ENCODE peak calls at places on chromosome 10, in five cellular contexts. X is K562, S is HepG2, Z is HCT116, M is H1. J is an unnamed sample.
A peak's percentile ranks its signal among the peaks of the same experiment; 100 is the strongest.

GRCh38 chr10:77637986-77638765 is 568 bp upstream of the KCNMA1 start:
- DNase-seq in S (no peak), X (no peak), M (no peak), Z (no peak), J (no peak)

GRCh38 chr10:86387221-86387794 is 20.7 kb upstream of the GRID1 start:
- DNase-seq in S (no peak), X (no peak), M (no peak), Z (no peak), J (no peak)

GRCh38 chr10:126384269-126384873 is 3.9 kb downstream of the ADAM12 start:
- DNase-seq in Z (no peak), X (no peak), S (no peak), M (no peak), J (no peak)

GRCh38 chr10:88110355-88110754 is 246.9 kb downstream of the PTEN start:
- DNase-seq in M (no peak), S (no peak), Z (peak; percentile 59), X (no peak), J (no peak)

GRCh38 chr10:81548160-81548559 is 326.8 kb upstream of the NRG3 start:
- DNase-seq in S (no peak), X (no peak), Z (no peak), M (no peak), J (no peak)

GRCh38 chr10:47253651-47254375 is 46.2 kb upstream of the GDF10 start:
- DNase-seq in Z (no peak), M (no peak), X (no peak), S (no peak), J (no peak)

GRCh38 chr10:66786705-66787104 is 139.1 kb upstream of the LRRTM3 start:
- DNase-seq in M (no peak), X (no peak), Z (no peak), S (no peak), J (no peak)

GRCh38 chr10:131312261-131312801 is 810 bp upstream of the TCERG1L start:
- DNase-seq in X (no peak), Z (no peak), M (peak; percentile 64), S (no peak), J (no peak)

GRCh38 chr10:130817674-130818073 is 493.8 kb downstream of the TCERG1L start:
- DNase-seq in M (no peak), X (no peak), Z (no peak), S (no peak), J (no peak)

GRCh38 chr10:110636932-110637557 is 7.1 kb upstream of the RBM20 start:
- DNase-seq in Z (no peak), X (no peak), M (no peak), S (peak; percentile 15), J (no peak)

GRCh38 chr10:59654007-59654406 is 55.6 kb downstream of the SLC16A9 start:
- DNase-seq in S (no peak), Z (no peak), M (no peak), X (no peak), J (no peak)

GRCh38 chr10:103382769-103383168 is 13.5 kb downstream of the ATP5MK start:
- DNase-seq in S (no peak), X (no peak), Z (no peak), M (no peak), J (no peak)

GRCh38 chr10:32144817-32145688 is 88.8 kb upstream of the KIF5B start:
- DNase-seq in X (no peak), M (no peak), Z (no peak), S (no peak), J (no peak)

GRCh38 chr10:8298871-8299570 is 244.5 kb downstream of the GATA3 start:
- DNase-seq in S (no peak), M (no peak), X (no peak), Z (no peak), J (peak; percentile 20)

GRCh38 chr10:69348824-69349541 is 67.7 kb downstream of the TACR2 start:
- DNase-seq in M (no peak), Z (no peak), X (no peak), S (no peak), J (no peak)

GRCh38 chr10:127877701-127878100 is 15.0 kb downstream of the CLRN3 start:
- DNase-seq in M (no peak), S (no peak), X (no peak), Z (no peak), J (no peak)

GRCh38 chr10:99682752-99683151 is 23.4 kb downstream of the ENTPD7 start:
- DNase-seq in X (peak; percentile 12), S (no peak), Z (peak; percentile 29), M (no peak), J (no peak)

GRCh38 chr10:97321032-97321806 is 2.1 kb downstream of the FRAT1 start:
- DNase-seq in X (no peak), Z (no peak), S (no peak), M (no peak), J (no peak)

GRCh38 chr10:25912796-25913195 is 21.2 kb upstream of the MYO3A start:
- DNase-seq in S (no peak), Z (no peak), X (no peak), M (no peak), J (no peak)

GRCh38 chr10:102242118-102242485 is 790 bp upstream of the PITX3 start:
- DNase-seq in M (no peak), S (no peak), X (no peak), Z (no peak), J (no peak)

GRCh38 chr10:86538547-86538946 is 17.0 kb upstream of the WAPL start:
- DNase-seq in Z (no peak), M (no peak), S (no peak), X (no peak), J (no peak)

GRCh38 chr10:86734209-86734988 is 22.0 kb upstream of the BMPR1A start:
- DNase-seq in Z (no peak), M (no peak), S (no peak), X (no peak), J (no peak)

GRCh38 chr10:103463456-103463855 is 4.8 kb upstream of the CALHM1 start:
- DNase-seq in X (no peak), M (no peak), Z (no peak), S (no peak), J (no peak)

GRCh38 chr10:103885617-103886016 is 30.2 kb upstream of the SH3PXD2A start:
- DNase-seq in Z (no peak), X (no peak), M (no peak), S (no peak), J (no peak)

GRCh38 chr10:74932648-74933047 is 106.2 kb downstream of the KAT6B start:
- DNase-seq in X (no peak), Z (no peak), M (no peak), S (no peak), J (no peak)

GRCh38 chr10:680146-680545 is 9.3 kb downstream of the DIP2C start:
- DNase-seq in X (no peak), Z (no peak), S (no peak), M (no peak), J (no peak)

GRCh38 chr10:97002670-97003069 is 170.6 kb downstream of the LCOR start:
- DNase-seq in M (no peak), Z (no peak), S (no peak), X (no peak), J (no peak)

GRCh38 chr10:126564297-126564888 is 106.1 kb downstream of the C10orf90 start:
- DNase-seq in X (no peak), Z (no peak), M (no peak), S (no peak), J (no peak)

GRCh38 chr10:963186-963585 is 25.0 kb upstream of the GTPBP4 start:
- DNase-seq in X (no peak), S (no peak), Z (no peak), M (no peak), J (no peak)

GRCh38 chr10:77195101-77195500 is 442.5 kb downstream of the KCNMA1 start:
- DNase-seq in M (no peak), X (no peak), Z (no peak), S (no peak), J (no peak)

GRCh38 chr10:11392776-11393175 is 218.7 kb downstream of the USP6NL start:
- DNase-seq in S (no peak), Z (no peak), X (no peak), M (no peak), J (no peak)

GRCh38 chr10:123848564-123849457 is 42.8 kb downstream of the CPXM2 start:
- DNase-seq in Z (no peak), S (no peak), M (no peak), X (no peak), J (no peak)

GRCh38 chr10:11388996-11389395 is 222.5 kb downstream of the USP6NL start:
- DNase-seq in Z (no peak), M (no peak), S (no peak), X (no peak), J (no peak)

GRCh38 chr10:129393812-129394211 is 73.2 kb upstream of the MGMT start:
- DNase-seq in Z (no peak), X (no peak), M (no peak), S (no peak), J (no peak)
- TF ChIP-seq EZH2 in Z (no peak), X (no peak), M (no peak), S (no peak), J (no peak)

DNA sequence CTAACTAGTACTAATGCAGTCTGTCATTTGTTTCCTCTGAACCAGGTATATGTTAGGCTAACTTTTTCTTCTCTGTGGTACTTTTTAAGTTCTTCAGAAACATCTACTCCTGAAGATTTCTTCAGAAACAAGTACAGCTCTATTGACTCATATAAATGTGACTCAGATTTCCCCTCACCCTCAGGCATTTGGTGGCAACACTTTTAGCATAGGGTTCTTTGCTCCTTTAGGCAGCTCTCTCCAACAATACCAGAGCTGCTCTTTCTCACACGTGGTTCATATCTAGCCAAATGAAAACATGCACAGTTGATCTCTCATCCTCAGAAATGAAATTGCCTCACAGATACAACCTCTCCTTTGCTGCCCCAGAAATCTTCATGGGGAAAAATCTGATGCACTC is 939.8 kb downstream of the SORCS1 start:
- DNase-seq in S (no peak), X (no peak), M (no peak), Z (no peak), J (no peak)
- TF ChIP-seq POLR2AphosphoS5 in S (no peak), X (no peak), M (no peak), Z (no peak), J (no peak)

GRCh38 chr10:70474780-70475179 is 3.8 kb upstream of the PALD1 start:
- DNase-seq in M (no peak), X (no peak), Z (no peak), S (no peak), J (no peak)
- H3K9ac ChIP-seq in M (no peak overlapping the region), X (no peak overlapping the region), Z (peak overlapping the region; percentile 24), S (no peak overlapping the region), J (no peak overlapping the region)

DNA sequence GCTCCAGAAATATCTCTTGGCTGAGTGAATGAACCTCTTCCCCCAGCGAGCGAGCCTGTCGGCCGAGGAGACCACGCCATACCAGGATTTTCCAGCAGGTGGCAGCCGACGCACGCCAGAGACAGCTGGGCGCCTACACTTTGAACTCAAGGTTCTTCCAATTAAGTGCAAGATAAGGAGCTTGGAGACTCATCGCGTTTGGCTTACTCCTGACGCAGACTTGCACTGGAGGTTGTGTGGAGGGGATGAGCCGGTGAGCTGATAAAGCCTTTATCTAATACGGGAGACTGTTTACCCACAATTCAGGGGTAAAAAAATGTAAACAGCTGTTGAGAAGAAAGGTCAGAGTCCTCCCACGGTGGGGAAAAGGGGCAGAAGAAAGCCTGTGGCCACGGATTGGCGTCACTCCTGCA is 45.9 kb upstream of the EMX2 start:
- DNase-seq in S (peak; percentile 60), Z (peak; percentile 84), X (peak; percentile 74), M (peak; percentile 63), J (no peak)
- TF ChIP-seq EZH2 in S (no peak), Z (no peak), X (no peak), M (no peak), J (no peak)

DNA sequence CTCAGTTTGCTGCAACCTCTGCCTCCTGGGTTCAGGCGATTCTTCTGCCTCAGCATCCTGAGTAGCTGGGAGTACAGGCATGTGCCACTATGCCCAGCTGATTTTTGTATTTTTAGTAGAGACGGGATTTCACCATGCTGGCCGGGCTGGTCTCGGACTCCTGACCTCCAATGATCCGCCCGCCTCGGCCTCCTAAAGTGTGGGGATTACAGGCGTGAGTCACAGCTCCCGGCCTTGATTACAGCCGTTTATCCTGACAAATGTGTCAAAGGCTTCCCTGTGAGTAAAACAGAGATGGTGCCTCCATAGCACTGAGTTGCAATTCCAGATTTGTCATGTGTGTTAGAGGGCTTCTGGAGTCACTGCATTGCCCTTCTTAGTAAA is 273.7 kb downstream of the CCDC3 start:
- DNase-seq in X (no peak), S (no peak), M (no peak), Z (no peak), J (no peak)
- TF ChIP-seq POLR2AphosphoS5 in X (no peak), S (no peak), M (no peak), Z (no peak), J (no peak)

J was measured in SK-N-MC.